ENCODE peak calls at places on chromosomes 6 and 20, in six cellular contexts. W is activated gamma-delta T cell treated with Interleukin-2 at 50 U/mL for 16 hours, M is NCI-H2029, O is HFFc6, B is endothelial cell, G is AG08395. Q is an unnamed sample.

GRCh38 chr6:135334169-135334568 is 153.1 kb downstream of the MYB start:
- DNase-seq in B (no peak), W (no peak), M (no peak), O (peak; percentile 18), G (no peak), Q (no peak)

GRCh38 chr6:19382676-19383075 is 454.5 kb upstream of the ID4 start:
- DNase-seq in G (no peak), B (no peak), M (peak; percentile 61), W (no peak), O (no peak), Q (no peak)

GRCh38 chr6:17429381-17430061 is 36.1 kb downstream of the CAP2 start:
- DNase-seq in B (no peak), W (no peak), M (no peak), G (no peak), O (no peak), Q (no peak)

GRCh38 chr20:35318502-35319157 is 26.4 kb upstream of the FAM83C start:
- DNase-seq in M (peak; percentile 98), O (peak; percentile 79), B (no peak), W (no peak), G (peak; percentile 52), Q (no peak)

GRCh38 chr20:14698605-14699373 is 361.4 kb upstream of the FLRT3 start:
- DNase-seq in W (no peak), O (no peak), B (no peak), M (no peak), G (no peak), Q (no peak)

GRCh38 chr6:42336431-42336830 is 115.3 kb downstream of the TRERF1 start:
- DNase-seq in W (no peak), M (no peak), B (no peak), G (no peak), O (no peak), Q (no peak)

GRCh38 chr20:51393566-51393965 is 149.0 kb downstream of the NFATC2 start:
- DNase-seq in W (no peak), G (no peak), M (no peak), O (no peak), B (peak; percentile 35), Q (no peak)

GRCh38 chr6:47134476-47135189 is 92.5 kb upstream of the ADGRF1 start:
- DNase-seq in G (peak; percentile 34), M (peak; percentile 87), O (peak; percentile 82), W (no peak), B (no peak), Q (peak; percentile 12)

GRCh38 chr20:41172296-41173140 is 35.2 kb downstream of the PLCG1 start:
- DNase-seq in O (no peak), G (no peak), M (no peak), B (no peak), W (no peak), Q (no peak)

GRCh38 chr20:2140561-2140960 is 38.9 kb downstream of the STK35 start:
- DNase-seq in G (peak; percentile 57), B (no peak), W (no peak), O (peak; percentile 31), M (no peak), Q (no peak)

GRCh38 chr6:14975124-14975815 is 270.6 kb upstream of the JARID2 start:
- DNase-seq in M (no peak), O (no peak), W (no peak), G (no peak), B (no peak), Q (no peak)

GRCh38 chr6:122620902-122621301 is 10.7 kb downstream of the PKIB start:
- DNase-seq in B (no peak), M (peak; percentile 78), O (no peak), W (no peak), G (no peak), Q (no peak)

GRCh38 chr6:158452191-158452590 is 107.7 kb upstream of the TMEM181 start:
- DNase-seq in W (no peak), B (no peak), G (no peak), M (no peak), O (no peak), Q (no peak)

GRCh38 chr20:5719861-5720401 is 30.3 kb upstream of the SHLD1 start:
- DNase-seq in M (peak; percentile 77), W (peak; percentile 32), G (no peak), B (no peak), O (no peak), Q (no peak)

GRCh38 chr20:6665621-6666345 is 101.7 kb upstream of the BMP2 start:
- DNase-seq in B (no peak), G (peak; percentile 40), W (no peak), O (no peak), M (no peak), Q (no peak)

GRCh38 chr6:797479-798077 is 104.6 kb upstream of the EXOC2 start:
- DNase-seq in G (peak; percentile 43), M (peak; percentile 62), W (peak; percentile 19), O (peak; percentile 51), B (peak; percentile 55), Q (peak; percentile 12)

GRCh38 chr20:51768759-51769517 is 748 bp upstream of the ATP9A start:
- DNase-seq in B (no peak), M (no peak), G (no peak), W (no peak), O (no peak), Q (no peak)

GRCh38 chr6:27720607-27721580 is 191.3 kb downstream of the OR2B2 start:
- DNase-seq in W (no peak), G (peak; percentile 3), M (no peak), O (peak; percentile 63), B (peak; percentile 41), Q (no peak)

GRCh38 chr20:8693709-8694108 is 375.2 kb upstream of the PLCB4 start:
- DNase-seq in G (peak; percentile 72), O (peak; percentile 93), B (no peak), M (no peak), W (no peak), Q (peak; percentile 55)

GRCh38 chr6:49463612-49463967 is 420 bp downstream of the CENPQ start:
- DNase-seq in W (no peak), G (no peak), O (no peak), B (no peak), M (no peak), Q (no peak)

GRCh38 chr6:25193147-25193864 is 85.9 kb upstream of the CARMIL1 start:
- DNase-seq in O (peak; percentile 88), W (no peak), B (no peak), G (peak; percentile 87), M (no peak), Q (no peak)

GRCh38 chr6:87822011-87822410 is 120.0 kb upstream of the AKIRIN2 start:
- DNase-seq in M (no peak), W (no peak), B (no peak), O (no peak), G (no peak), Q (no peak)

GRCh38 chr6:26329763-26330511 is 35.1 kb upstream of the BTN3A2 start:
- DNase-seq in B (peak; percentile 49), G (no peak), W (peak; percentile 24), O (peak; percentile 64), M (peak; percentile 42), Q (no peak)

GRCh38 chr6:41927253-41927652 is 6.0 kb downstream of the BYSL start:
- DNase-seq in B (no peak), W (no peak), G (no peak), O (no peak), M (no peak), Q (no peak)

GRCh38 chr6:4636881-4637224 is 139.4 kb upstream of the CDYL start:
- DNase-seq in W (no peak), G (no peak), M (peak; percentile 37), O (no peak), B (no peak), Q (no peak)

GRCh38 chr6:72677740-72678139 is 55.9 kb downstream of the KCNQ5 start:
- DNase-seq in G (no peak), M (no peak), O (no peak), B (no peak), W (no peak), Q (no peak)

GRCh38 chr20:46954490-46955038 is 59.9 kb downstream of the EYA2 start:
- DNase-seq in W (no peak), G (peak; percentile 93), O (peak; percentile 99), M (no peak), B (no peak), Q (peak; percentile 84)

GRCh38 chr20:62066983-62067433 is 1.3 kb upstream of the TAF4 start:
- DNase-seq in B (no peak), O (no peak), M (no peak), G (peak; percentile 49), W (no peak), Q (no peak)